ENCODE peak calls at places on chromosomes 2 and 18, in nine cellular contexts. F is iPS DF 6.9; G is CD8-positive, alpha-beta memory T cell; I is pancreas; L is PC-3; B is GM23338; P is HAP-1; K is K562; S is mesendoderm. M is an unnamed sample.

GRCh38 chr2:15920696-15921095 is 19.7 kb upstream of the MYCN start:
- DNase-seq in L (no peak), B (no peak), K (no peak), G (no peak), S (no peak), P (no peak), I (no peak), F (no peak), M (no peak)

GRCh38 chr2:149817206-149817605 is 229.6 kb upstream of the MMADHC start:
- DNase-seq in L (no peak), B (no peak), P (no peak), I (no peak), K (no peak), S (no peak), G (no peak), F (no peak), M (no peak)

GRCh38 chr2:84022810-84023431 is 436.2 kb downstream of the SUCLG1 start:
- DNase-seq in I (no peak), F (peak; percentile 54), S (peak; percentile 85), L (peak; percentile 83), K (peak; percentile 42), G (no peak), P (peak; percentile 50), B (peak; percentile 88), M (peak; percentile 33)

GRCh38 chr2:45777996-45778719 is 126.7 kb downstream of the PRKCE start:
- DNase-seq in S (no peak), L (peak; percentile 43), G (no peak), I (no peak), P (no peak), F (no peak), B (no peak), K (no peak), M (no peak)

GRCh38 chr2:27085670-27086089 is 892 bp upstream of the KHK start:
- DNase-seq in K (peak; percentile 54), F (no peak), B (peak; percentile 65), S (peak; percentile 64), I (peak; percentile 83), L (peak; percentile 69), P (no peak), G (peak; percentile 14), M (no peak)

GRCh38 chr2:1717129-1717528 is 27.2 kb downstream of the PXDN start:
- DNase-seq in I (no peak), G (no peak), B (no peak), L (peak; percentile 97), S (peak; percentile 53), F (no peak), P (no peak), K (no peak), M (no peak)

GRCh38 chr2:109447251-109447661 is 166.5 kb downstream of the SEPTIN10 start:
- DNase-seq in L (no peak), P (no peak), S (no peak), B (no peak), K (no peak), I (peak; percentile 11), G (no peak), F (no peak), M (no peak)

GRCh38 chr2:191401287-191401686 is 156.1 kb downstream of the MYO1B start:
- DNase-seq in P (peak; percentile 72), I (no peak), F (no peak), L (no peak), K (no peak), B (peak; percentile 65), G (no peak), S (peak; percentile 61), M (no peak)

GRCh38 chr2:43220229-43220981 is 6.0 kb downstream of the ZFP36L2 start:
- DNase-seq in B (no peak), K (no peak), G (no peak), F (no peak), L (peak; percentile 22), I (no peak), S (peak; percentile 33), P (no peak), M (peak; percentile 35)

GRCh38 chr2:70709275-70709674 is 58.7 kb downstream of the ADD2 start:
- DNase-seq in L (peak; percentile 2), B (no peak), S (no peak), P (no peak), I (no peak), K (no peak), F (no peak), G (no peak), M (no peak)

GRCh38 chr2:95305341-95306058 is 8.4 kb downstream of the KCNIP3 start:
- DNase-seq in F (no peak), L (peak; percentile 80), K (no peak), G (no peak), B (no peak), S (no peak), P (no peak), I (no peak), M (no peak)

GRCh38 chr2:88452151-88452851 is at the start of gene FOXI3:
- DNase-seq in I (peak; percentile 70), S (peak; percentile 63), B (peak; percentile 65), G (no peak), K (no peak), F (no peak), L (no peak), P (peak; percentile 40), M (no peak)

GRCh38 chr2:63662028-63662804 is 73.5 kb downstream of the MDH1 start:
- DNase-seq in G (no peak), L (no peak), F (no peak), S (peak; percentile 95), B (no peak), K (no peak), I (no peak), P (no peak), M (no peak)

GRCh38 chr2:5845798-5846197 is 153.6 kb downstream of the SOX11 start:
- DNase-seq in P (no peak), G (no peak), K (no peak), F (no peak), L (no peak), B (no peak), S (peak; percentile 27), I (no peak), M (no peak)

GRCh38 chr2:120287183-120288015 is 34.7 kb downstream of the RALB start:
- DNase-seq in I (no peak), K (no peak), L (peak; percentile 91), P (no peak), S (no peak), B (no peak), F (no peak), G (no peak), M (no peak)

DNA sequence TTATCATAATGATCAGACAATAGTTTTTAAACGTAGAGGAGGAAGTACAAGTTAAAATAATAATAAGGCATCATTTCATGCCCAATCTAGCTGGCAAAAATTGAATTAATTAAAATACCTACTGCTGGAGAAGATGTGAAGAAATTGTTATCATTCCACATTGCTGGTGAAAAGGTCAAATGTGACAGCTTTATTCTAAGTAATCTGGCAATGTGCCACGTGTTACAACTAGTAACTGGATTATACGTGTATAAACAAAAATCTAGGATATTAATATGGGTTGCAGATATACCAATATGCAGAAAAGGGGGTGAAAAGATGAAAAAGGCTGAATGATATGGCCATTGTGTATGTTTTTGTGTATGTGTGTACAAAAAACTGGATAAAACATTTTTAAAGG is 32.4 kb downstream of the SMAD2 start:
- DNase-seq in B (no peak), S (no peak), L (no peak), G (no peak), I (no peak), F (no peak), K (no peak), P (no peak), M (no peak)
- H3K4me1 ChIP-seq in B (peaks cover 76% of the 10 kb centered on the region), S (peaks cover 21% of the 10 kb centered on the region), L (peaks cover 25% of the 10 kb centered on the region), G (peaks cover 54% of the 10 kb centered on the region), I (peaks cover 14% of the 10 kb centered on the region), F (peaks cover 3% of the 10 kb centered on the region), K (peaks cover 30% of the 10 kb centered on the region), P (peaks cover 27% of the 10 kb centered on the region), M (peaks cover 11% of the 10 kb centered on the region)

GRCh38 chr18:48875942-48876511 is 74.7 kb downstream of the SMAD7 start:
- DNase-seq in K (no peak), I (peak; percentile 49), G (no peak), P (no peak), B (peak; percentile 69), F (no peak), L (no peak), S (peak; percentile 85), M (no peak)
- H3K4me1 ChIP-seq in K (peaks cover 20% of the 10 kb centered on the region), I (no peaks in the 10 kb centered on the region), G (peaks cover 5% of the 10 kb centered on the region), P (no peaks in the 10 kb centered on the region), B (peaks cover 5% of the 10 kb centered on the region), F (peaks cover 7% of the 10 kb centered on the region), L (peaks cover 10% of the 10 kb centered on the region), S (peaks cover 6% of the 10 kb centered on the region), M (peaks cover 8% of the 10 kb centered on the region)

DNA sequence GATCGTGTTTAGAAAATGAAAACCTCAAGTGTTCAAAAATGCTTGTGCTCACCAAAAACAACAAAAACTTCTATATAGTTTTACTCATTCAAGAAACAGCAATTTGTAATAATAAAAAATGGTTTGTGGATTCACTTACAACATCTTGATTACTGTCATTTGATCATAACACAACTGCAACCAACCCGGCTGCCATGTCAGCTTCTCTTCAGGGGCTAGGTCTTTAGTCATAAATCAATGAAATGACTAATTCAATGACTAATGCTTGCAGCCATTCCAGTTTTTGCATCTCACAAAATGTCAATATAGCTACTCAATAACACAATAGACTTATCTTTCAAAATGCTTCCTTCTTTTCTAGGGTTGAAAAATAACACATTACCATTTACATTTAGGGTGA is 128.0 kb downstream of the OLA1 start:
- DNase-seq in I (no peak), B (no peak), L (peak; percentile 90), S (no peak), G (no peak), P (no peak), K (no peak), F (no peak), M (no peak)
- H3K4me1 ChIP-seq in I (no peaks in the 10 kb centered on the region), B (peaks cover 92% of the 10 kb centered on the region), L (peaks cover 67% of the 10 kb centered on the region), S (peaks cover 5% of the 10 kb centered on the region), G (no peaks in the 10 kb centered on the region), P (no peaks in the 10 kb centered on the region), K (no peaks in the 10 kb centered on the region), F (peaks cover 3% of the 10 kb centered on the region), M (no peaks in the 10 kb centered on the region)

GRCh38 chr2:219174146-219174545 is 2.6 kb downstream of the CNPPD1 start:
- DNase-seq in G (no peak), S (no peak), L (no peak), B (no peak), P (no peak), K (no peak), F (no peak), I (no peak), M (no peak)

GRCh38 chr2:219174801-219175200 is 1.9 kb downstream of the CNPPD1 start:
- DNase-seq in L (no peak), G (no peak), I (no peak), B (no peak), K (no peak), F (no peak), P (no peak), S (no peak), M (no peak)

GRCh38 chr2:219176818-219177593 is at the start of gene CNPPD1:
- DNase-seq in S (peak; percentile 88), B (peak; percentile 84), F (no peak), L (peak; percentile 83), I (peak; percentile 96), G (peak; percentile 85), P (peak; percentile 75), K (peak; percentile 85), M (peak; percentile 87)

GRCh38 chr2:219175928-219176817 is 552 bp downstream of the CNPPD1 start:
- DNase-seq in I (no peak), F (no peak), K (peak; percentile 30), P (no peak), S (peak; percentile 70), B (no peak), G (no peak), L (peak; percentile 26), M (no peak)

DNA sequence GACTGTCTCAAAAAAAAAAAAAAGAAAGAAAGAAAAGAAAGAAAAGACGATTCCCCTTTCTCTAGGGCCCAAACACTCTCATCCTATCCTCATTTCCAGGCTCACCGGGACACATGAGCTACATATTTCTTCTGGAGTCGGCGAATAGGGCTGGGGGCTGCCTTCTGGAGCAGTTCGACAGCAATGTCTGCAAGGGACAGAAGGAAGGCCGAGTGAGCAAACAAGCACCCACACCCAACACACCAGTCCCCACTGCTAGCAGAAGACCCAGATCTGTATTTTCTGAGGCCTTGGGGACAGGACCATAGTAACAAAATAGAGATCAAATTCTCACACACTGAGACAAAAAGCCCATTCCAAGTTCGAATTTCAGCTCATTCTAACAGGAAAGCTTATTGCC is 1.2 kb downstream of the CNPPD1 start:
- DNase-seq in L (no peak), P (no peak), F (no peak), S (no peak), K (no peak), I (no peak), B (no peak), G (no peak), M (no peak)
- H3K4me1 ChIP-seq in L (peaks cover 24% of the 10 kb centered on the region), P (peaks cover 3% of the 10 kb centered on the region), F (peaks cover 2% of the 10 kb centered on the region), S (peaks cover 3% of the 10 kb centered on the region), K (peaks cover 13% of the 10 kb centered on the region), I (peaks cover 15% of the 10 kb centered on the region), B (peaks cover 13% of the 10 kb centered on the region), G (peaks cover 43% of the 10 kb centered on the region), M (peaks cover 39% of the 10 kb centered on the region)